ENCODE peak calls at places on chromosomes 11 and 22, in five cellular contexts. N is aorta, H is AG04450, E is AG10803, W is H7. S is an unnamed sample.

GRCh38 chr11:119692547-119692834 is 36.5 kb downstream of the NECTIN1 start:
- DNase-seq in N (no peak), H (no peak), E (no peak), W (no peak), S (no peak)

GRCh38 chr22:27381960-27382742 is 419.4 kb downstream of the MN1 start:
- DNase-seq in N (no peak), H (no peak), E (no peak), W (peak; percentile 76), S (no peak)

GRCh38 chr11:11583801-11584445 is 37.9 kb downstream of the GALNT18 start:
- DNase-seq in N (no peak), H (no peak), E (no peak), W (no peak), S (no peak)

GRCh38 chr11:121630041-121630440 is 177.3 kb upstream of the SORL1-AS1 start:
- DNase-seq in N (no peak), H (peak; percentile 67), E (peak; percentile 78), W (no peak), S (no peak)

GRCh38 chr11:80227915-80228314 is 787.1 kb upstream of the TENM4 start:
- DNase-seq in N (no peak), H (no peak), E (no peak), W (no peak), S (no peak)

GRCh38 chr11:75781831-75782230 is 13.3 kb downstream of the DGAT2 start:
- DNase-seq in N (peak; percentile 12), H (no peak), E (no peak), W (no peak), S (no peak)

GRCh38 chr22:50218996-50219727 is 18.4 kb downstream of the SELENOO start:
- DNase-seq in N (peak; percentile 63), H (peak; percentile 47), E (peak; percentile 75), W (peak; percentile 96), S (peak; percentile 50)

GRCh38 chr22:23192558-23192957 is 12.2 kb downstream of the BCR start:
- DNase-seq in N (no peak), H (no peak), E (no peak), W (no peak), S (no peak)

GRCh38 chr11:133917921-133918605 is 38.7 kb downstream of the IGSF9B start:
- DNase-seq in N (no peak), H (no peak), E (no peak), W (peak; percentile 77), S (no peak)

GRCh38 chr11:48093795-48094642 is 113.7 kb downstream of the PTPRJ start:
- DNase-seq in N (no peak), H (no peak), E (peak; percentile 17), W (no peak), S (no peak)

GRCh38 chr11:133785795-133786194 is 59.5 kb downstream of the SPATA19 start:
- DNase-seq in N (no peak), H (no peak), E (no peak), W (no peak), S (no peak)

GRCh38 chr22:35552186-35552842 is 11.7 kb downstream of the RASD2 start:
- DNase-seq in N (no peak), H (no peak), E (no peak), W (peak; percentile 97), S (no peak)

GRCh38 chr22:48972979-48973693 is 854.5 kb downstream of the BRD1 start:
- DNase-seq in N (no peak), H (no peak), E (no peak), W (no peak), S (no peak)

GRCh38 chr22:29936186-29936585 is 53.2 kb downstream of the MTMR3 start:
- DNase-seq in N (no peak), H (no peak), E (no peak), W (no peak), S (no peak)

GRCh38 chr11:96875772-96876171 is 486.0 kb downstream of the JRKL start:
- DNase-seq in N (no peak), H (no peak), E (no peak), W (no peak), S (no peak)

GRCh38 chr11:62461740-62462522 is 43.1 kb downstream of the SCGB1A1 start:
- DNase-seq in N (no peak), H (no peak), E (peak; percentile 81), W (no peak), S (peak; percentile 86)

GRCh38 chr11:74487875-74488274 is 5.6 kb downstream of the LIPT2 start:
- DNase-seq in N (no peak), H (no peak), E (no peak), W (no peak), S (no peak)

GRCh38 chr11:118619444-118620205 is 12.2 kb downstream of the PHLDB1 start:
- DNase-seq in N (peak; percentile 89), H (peak; percentile 93), E (peak; percentile 94), W (no peak), S (peak; percentile 78)

GRCh38 chr11:17475666-17476316 is 854 bp downstream of the ABCC8 start:
- DNase-seq in N (no peak), H (no peak), E (no peak), W (peak; percentile 80), S (no peak)

GRCh38 chr11:85589373-85589772 is 37.8 kb downstream of the DLG2 start:
- DNase-seq in N (no peak), H (no peak), E (no peak), W (peak; percentile 1), S (no peak)

GRCh38 chr11:2898366-2899079 is 12.9 kb upstream of the CDKN1C start:
- DNase-seq in N (peak; percentile 87), H (peak; percentile 69), E (peak; percentile 86), W (no peak), S (no peak)

GRCh38 chr11:70191495-70192140 is 11.5 kb upstream of the FADD start:
- DNase-seq in N (peak; percentile 86), H (no peak), E (peak; percentile 44), W (peak; percentile 95), S (no peak)

GRCh38 chr22:46823248-46823647 is 60.8 kb downstream of the TBC1D22A start:
- DNase-seq in N (no peak), H (no peak), E (no peak), W (peak; percentile 4), S (no peak)

GRCh38 chr11:72231396-72232259 is 7.1 kb downstream of the INPPL1 start:
- DNase-seq in N (no peak), H (no peak), E (no peak), W (peak; percentile 12), S (no peak)

GRCh38 chr11:34345012-34345804 is 12.6 kb downstream of the ABTB2 start:
- DNase-seq in N (peak; percentile 66), H (no peak), E (peak; percentile 97), W (no peak), S (peak; percentile 88)

GRCh38 chr22:48257690-48258065 is 1495.2 kb downstream of the TBC1D22A start:
- DNase-seq in N (no peak), H (no peak), E (peak; percentile 33), W (no peak), S (no peak)

GRCh38 chr11:394034-394857 is at the start of gene PKP3:
- DNase-seq in N (no peak), H (no peak), E (peak; percentile 26), W (peak; percentile 93), S (no peak)

GRCh38 chr11:396948-397548 is 3.0 kb downstream of the PKP3 start:
- DNase-seq in N (peak; percentile 78), H (no peak), E (peak; percentile 48), W (peak; percentile 73), S (no peak)

GRCh38 chr11:394858-395655 is 1.0 kb downstream of the PKP3 start:
- DNase-seq in N (no peak), H (no peak), E (no peak), W (no peak), S (no peak)

GRCh38 chr11:395866-396265 is 1.9 kb downstream of the PKP3 start:
- DNase-seq in N (no peak), H (no peak), E (no peak), W (no peak), S (no peak)

GRCh38 chr11:396511-396947 is 2.5 kb downstream of the PKP3 start:
- DNase-seq in N (no peak), H (no peak), E (peak; percentile 24), W (peak; percentile 90), S (no peak)
- H3K4me3 ChIP-seq in N (no peak overlapping the region), H (no peak overlapping the region), E (no peak overlapping the region), W (no peak overlapping the region), S (peak overlapping the region; percentile 38)

GRCh38 chr22:31212783-31213626 is 907 bp downstream of the LIMK2 start:
- DNase-seq in N (no peak), H (no peak), E (no peak), W (peak; percentile 42), S (no peak)

GRCh38 chr22:31211862-31212730 is at the start of gene LIMK2:
- DNase-seq in N (peak; percentile 96), H (peak; percentile 29), E (peak; percentile 77), W (peak; percentile 99), S (peak; percentile 21)

GRCh38 chr22:31210830-31211503 is 1.1 kb upstream of the LIMK2 start:
- DNase-seq in N (no peak), H (no peak), E (peak; percentile 69), W (no peak), S (peak; percentile 12)

GRCh38 chr22:31215018-31215535 is 3.0 kb downstream of the LIMK2 start:
- DNase-seq in N (no peak), H (no peak), E (no peak), W (no peak), S (no peak)

GRCh38 chr22:31211504-31211861 is 615 bp upstream of the LIMK2 start:
- DNase-seq in N (no peak), H (no peak), E (no peak), W (no peak), S (no peak)
- H3K4me3 ChIP-seq in N (no peak overlapping the region), H (peak overlapping the region; percentile 40), E (peak overlapping the region; percentile 88), W (peak overlapping the region; percentile 13), S (no peak overlapping the region)

DNA sequence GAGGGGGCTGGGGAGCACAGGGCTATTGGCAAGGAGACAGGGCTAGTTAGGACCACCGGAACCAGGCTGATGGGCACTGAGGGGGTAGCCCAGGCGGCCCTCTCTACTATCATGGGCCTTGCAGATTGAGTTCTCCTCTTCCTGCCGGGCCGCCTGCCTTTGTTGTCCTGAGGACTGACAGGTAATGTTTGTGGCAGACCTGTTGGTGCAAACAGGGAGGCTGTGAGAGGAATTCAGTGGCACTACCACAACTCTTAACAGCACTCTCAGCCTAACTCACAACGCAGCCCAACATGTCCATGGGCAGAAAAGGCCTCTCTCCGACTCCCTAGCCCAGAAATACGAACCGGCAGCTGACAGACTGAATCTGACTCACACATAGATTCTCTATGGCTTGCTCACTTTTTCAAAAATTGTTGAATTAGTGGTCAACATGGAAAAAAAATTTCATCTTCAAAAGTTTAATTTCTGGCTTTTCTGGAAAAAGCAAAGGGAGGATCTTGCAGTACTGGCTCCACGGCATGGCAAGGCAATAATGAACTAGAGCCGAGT is 11.4 kb downstream of the KCNJ5 start:
- DNase-seq in N (peak; percentile 34), H (no peak), E (peak; percentile 50), W (no peak), S (no peak)
- H3K4me3 ChIP-seq in N (no peak overlapping the region), H (no peak overlapping the region), E (no peak overlapping the region), W (no peak overlapping the region), S (no peak overlapping the region)

DNA sequence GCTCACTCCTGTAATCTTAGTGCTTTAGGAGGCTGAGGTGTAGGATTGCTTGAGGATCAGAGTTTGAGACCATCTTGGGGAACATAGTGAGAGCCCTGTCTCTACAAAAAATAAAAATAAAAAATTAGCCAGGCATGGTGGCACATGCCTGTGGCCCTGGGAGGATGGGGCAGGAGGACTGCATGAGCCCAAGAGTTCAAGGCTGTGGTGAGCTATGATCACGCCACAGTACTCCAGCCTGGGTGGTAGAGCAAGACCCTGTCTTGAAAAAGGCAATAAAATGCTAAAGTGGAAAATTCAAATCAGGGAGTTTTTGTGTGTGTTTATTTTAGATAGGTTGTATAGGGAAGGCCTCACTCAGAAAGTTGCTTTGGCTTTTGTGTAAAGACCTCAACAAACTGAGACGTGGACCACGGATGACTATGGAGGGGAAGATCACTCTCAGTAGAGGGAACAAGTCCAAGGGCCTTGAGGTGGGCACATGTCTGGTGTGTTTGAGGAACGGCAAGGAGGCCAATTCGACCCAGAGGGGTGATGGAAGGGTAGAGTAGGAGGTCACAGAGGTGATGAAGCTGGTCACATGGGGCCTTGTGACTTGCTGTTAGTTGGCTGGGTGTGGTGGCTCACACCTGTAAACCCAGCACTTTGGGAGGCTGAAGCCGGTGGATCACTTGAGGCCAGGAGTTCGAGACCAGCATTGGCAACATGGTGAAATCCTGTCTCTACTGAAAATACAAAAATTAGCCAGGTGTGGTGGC is 35.7 kb downstream of the WEE1 start:
- DNase-seq in N (no peak), H (no peak), E (no peak), W (no peak), S (no peak)
- H3K4me3 ChIP-seq in N (no peak overlapping the region), H (no peak overlapping the region), E (no peak overlapping the region), W (no peak overlapping the region), S (no peak overlapping the region)

S was measured in BJ.